ENCODE peak calls at places on chromosomes 11 and 22, in four cellular contexts. T is GM12878, Z is H1, J is K562. S is an unnamed sample.

GRCh38 chr11:19660076-19660475 is 52.6 kb upstream of the NAV2 start:
- DNase-seq in T (peak), Z (no peak), J (peak), S (peak)

GRCh38 chr11:70597751-70598377 is 199.5 kb downstream of the CTTN start:
- DNase-seq in T (no peak), Z (no peak), J (no peak), S (no peak)

GRCh38 chr11:27485930-27486773 is 13.6 kb upstream of the LGR4 start:
- DNase-seq in T (no peak), Z (no peak), J (peak), S (peak)

GRCh38 chr11:81725691-81726090 is 1008.0 kb downstream of the FAM181B start:
- DNase-seq in T (no peak), Z (no peak), J (no peak), S (no peak)

GRCh38 chr11:125494987-125495725 is 909 bp downstream of the FEZ1 start:
- DNase-seq in T (no peak), Z (no peak), J (no peak), S (peak)

GRCh38 chr11:45850446-45850845 is 3.2 kb downstream of the CRY2 start:
- DNase-seq in T (no peak), Z (no peak), J (no peak), S (peak)

GRCh38 chr22:17792289-17792688 is 18.0 kb upstream of the BID start:
- DNase-seq in T (no peak), Z (no peak), J (peak), S (no peak)

GRCh38 chr11:15618583-15619032 is 503.9 kb downstream of the INSC start:
- DNase-seq in T (no peak), Z (no peak), J (no peak), S (no peak)

GRCh38 chr22:44860311-44860710 is 107.9 kb downstream of the ARHGAP8 start:
- DNase-seq in T (no peak), Z (no peak), J (no peak), S (no peak)

GRCh38 chr11:47538741-47539575 is 14.0 kb downstream of the CELF1 start:
- DNase-seq in T (no peak), Z (no peak), J (no peak), S (no peak)

GRCh38 chr11:80188228-80188627 is 747.4 kb upstream of the TENM4 start:
- DNase-seq in T (no peak), Z (no peak), J (no peak), S (no peak)

GRCh38 chr22:22342697-22343602 is 98.4 kb downstream of the VPREB1 start:
- DNase-seq in T (no peak), Z (peak), J (peak), S (no peak)

GRCh38 chr22:40116496-40117200 is 61.1 kb upstream of the TNRC6B start:
- DNase-seq in T (no peak), Z (no peak), J (no peak), S (no peak)

GRCh38 chr11:127890026-127890611 is 697.2 kb downstream of the ETS1 start:
- DNase-seq in T (no peak), Z (no peak), J (no peak), S (peak)

GRCh38 chr11:116879789-116880402 is 42.5 kb upstream of the APOA1 start:
- DNase-seq in T (peak), Z (no peak), J (peak), S (peak)

GRCh38 chr11:116881153-116881552 is 43.7 kb upstream of the APOA1 start:
- DNase-seq in T (no peak), Z (no peak), J (no peak), S (no peak)

GRCh38 chr11:116885951-116886629 is 48.7 kb upstream of the APOA1 start:
- DNase-seq in T (no peak), Z (no peak), J (no peak), S (peak)

GRCh38 chr11:116887909-116888556 is 50.6 kb upstream of the APOA1 start:
- DNase-seq in T (no peak), Z (no peak), J (no peak), S (peak)

GRCh38 chr11:116882386-116882785 is 45.0 kb upstream of the APOA1 start:
- DNase-seq in T (no peak), Z (no peak), J (no peak), S (peak)
- TF ChIP-seq CHD1 in T (no peak), Z (no peak), J (no peak), S (no peak)

DNA sequence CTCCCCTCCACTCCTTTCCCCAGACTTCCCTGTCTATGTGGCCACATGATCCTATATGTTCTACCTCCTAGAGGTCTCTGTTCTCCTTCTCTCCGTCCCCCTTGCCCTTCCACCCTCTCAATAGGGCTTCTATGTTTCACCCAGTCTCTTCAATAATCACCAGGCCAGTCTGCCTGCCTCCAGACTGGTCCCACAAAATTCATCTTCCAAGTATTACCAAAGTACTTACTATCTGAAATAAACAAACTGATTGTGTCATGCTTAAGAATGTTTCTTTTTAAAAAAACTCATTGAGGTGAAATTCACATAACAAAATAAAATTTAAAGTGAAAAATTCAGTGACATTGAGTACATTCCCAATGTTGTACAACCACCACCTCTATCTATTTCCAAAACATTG is 44.2 kb downstream of the MTNR1B start:
- DNase-seq in T (no peak), Z (no peak), J (no peak), S (peak)
- TF ChIP-seq CHD1 in T (no peak), Z (no peak), J (no peak), S (no peak)

DNA sequence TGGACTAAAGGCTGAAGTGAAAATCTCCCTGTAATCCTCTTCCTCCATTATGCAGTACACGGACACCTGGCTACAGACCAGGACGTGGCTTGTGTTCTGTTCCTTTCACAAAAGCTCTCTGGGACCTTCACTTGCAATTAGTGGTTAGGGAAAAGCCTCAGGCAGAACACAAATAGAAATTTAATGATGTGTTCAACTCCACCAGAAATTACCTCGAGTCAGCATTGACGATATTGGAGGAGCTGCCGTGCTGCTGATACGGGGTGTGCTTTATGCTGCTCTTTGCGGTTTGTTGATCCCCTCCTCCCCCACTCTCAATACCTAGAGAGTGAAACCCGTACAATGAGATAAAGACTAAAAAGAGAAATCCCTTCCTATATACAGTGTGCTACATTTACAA is 48.9 kb downstream of the POLD3 start:
- DNase-seq in T (no peak), Z (no peak), J (peak), S (no peak)
- TF ChIP-seq CHD1 in T (no peak), Z (no peak), J (no peak), S (no peak)

GRCh38 chr11:78460468-78460867 is 42.8 kb upstream of the GAB2 start:
- DNase-seq in T (no peak), Z (no peak), J (no peak), S (peak)
- TF ChIP-seq CHD1 in T (no peak), Z (no peak), J (no peak), S (no peak)

GRCh38 chr22:49406879-49407587 is 420.6 kb downstream of the BRD1 start:
- DNase-seq in T (no peak), Z (no peak), J (no peak), S (no peak)
- TF ChIP-seq CHD1 in T (no peak), Z (no peak), J (no peak), S (no peak)

GRCh38 chr11:120710354-120711187 is 199.0 kb downstream of the GRIK4 start:
- DNase-seq in T (no peak), Z (peak), J (no peak), S (peak)
- TF ChIP-seq CHD1 in T (no peak), Z (no peak), J (no peak), S (no peak)

DNA sequence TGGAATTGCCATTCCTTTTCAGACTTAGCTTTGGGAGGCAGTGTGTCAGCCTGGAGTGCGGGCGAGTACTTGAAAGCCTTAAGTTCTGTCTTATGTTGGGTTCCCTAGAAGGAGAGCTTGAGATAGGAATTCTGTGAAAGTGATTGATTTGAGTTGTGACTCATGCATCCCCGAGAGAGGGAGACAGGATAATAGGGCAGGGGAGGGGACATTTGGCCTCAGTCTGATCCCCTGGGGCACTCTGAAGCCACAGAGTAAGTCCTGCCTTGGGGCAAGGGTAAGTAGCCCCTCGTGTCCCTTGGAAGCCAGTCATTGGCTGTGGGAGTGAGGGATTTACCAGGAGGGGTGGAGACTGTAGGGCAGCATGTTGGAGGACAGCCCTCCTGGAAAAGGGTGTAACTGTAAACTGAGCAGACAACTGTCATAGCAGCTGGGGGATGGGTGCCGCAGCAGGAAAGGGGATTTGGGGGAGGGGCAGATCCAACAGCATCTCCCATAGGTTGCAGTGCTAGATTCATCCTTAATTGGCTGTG is 44.0 kb downstream of the KIAA1671 start:
- DNase-seq in T (no peak), Z (peak), J (no peak), S (no peak)
- TF ChIP-seq CHD1 in T (no peak), Z (no peak), J (no peak), S (no peak)

S was measured in IMR-90.